ENCODE peak calls at places on chromosomes 4 and X, in nine cellular contexts. K, R, C, P, M, I, W, D and B are unnamed samples.
A peak's percentile ranks its signal among the peaks of the same experiment; 100 is the strongest.

GRCh38 chr4:185247151-185247550 is 37.8 kb downstream of the SNX25 start:
- DNase-seq in K (no peak), R (no peak), C (no peak), P (no peak), M (peak; percentile 50), I (no peak), W (no peak), D (no peak), B (no peak)

GRCh38 chr4:622996-623913 is 2.1 kb upstream of the PDE6B start:
- DNase-seq in K (no peak), R (no peak), C (no peak), P (no peak), M (no peak), I (no peak), W (no peak), D (no peak), B (no peak)

GRCh38 chr4:128341634-128342033 is 54.0 kb upstream of the PGRMC2 start:
- DNase-seq in K (no peak), R (no peak), C (no peak), P (no peak), M (no peak), I (no peak), W (no peak), D (no peak), B (no peak)

GRCh38 chr4:126776361-126776760 is 856.4 kb upstream of the INTU start:
- DNase-seq in K (peak; percentile 45), R (no peak), C (no peak), P (no peak), M (no peak), I (no peak), W (no peak), D (no peak), B (no peak)

GRCh38 chr4:2400841-2401609 is 17.4 kb downstream of the ZFYVE28 start:
- DNase-seq in K (no peak), R (no peak), C (no peak), P (no peak), M (no peak), I (peak; percentile 68), W (no peak), D (no peak), B (no peak)

GRCh38 chr4:83771113-83771705 is 235.3 kb downstream of the GPAT3 start:
- DNase-seq in K (peak; percentile 65), R (peak; percentile 29), C (peak; percentile 40), P (no peak), M (peak; percentile 74), I (peak; percentile 33), W (peak; percentile 62), D (no peak), B (peak; percentile 10)

GRCh38 chr4:57080781-57081650 is 29.2 kb downstream of the IGFBP7 start:
- DNase-seq in K (peak; percentile 95), R (peak; percentile 95), C (peak; percentile 98), P (no peak), M (peak; percentile 96), I (no peak), W (peak; percentile 9), D (peak; percentile 20), B (no peak)

GRCh38 chr4:88283661-88284377 is 542 bp downstream of the PPM1K start:
- DNase-seq in K (peak; percentile 77), R (no peak), C (no peak), P (peak; percentile 27), M (no peak), I (peak; percentile 78), W (peak; percentile 64), D (peak; percentile 53), B (no peak)

GRCh38 chr4:3836041-3836801 is 70.0 kb downstream of the ADRA2C start:
- DNase-seq in K (no peak), R (no peak), C (no peak), P (no peak), M (no peak), I (peak; percentile 3), W (no peak), D (no peak), B (no peak)

GRCh38 chr4:57098945-57099344 is 11.2 kb downstream of the IGFBP7 start:
- DNase-seq in K (peak; percentile 91), R (peak; percentile 88), C (no peak), P (no peak), M (peak; percentile 90), I (no peak), W (no peak), D (no peak), B (peak; percentile 57)

GRCh38 chrX:96102997-96103396 is 581.6 kb upstream of the DIAPH2 start:
- DNase-seq in K (no peak), R (peak; percentile 19), C (no peak), P (no peak), M (no peak), I (no peak), W (no peak), D (no peak), B (no peak)

GRCh38 chr4:95506264-95506663 is 42.5 kb downstream of the UNC5C start:
- DNase-seq in K (peak; percentile 67), R (peak; percentile 59), C (peak; percentile 80), P (no peak), M (peak; percentile 64), I (no peak), W (no peak), D (no peak), B (no peak)

GRCh38 chrX:36869457-36869856 is 138.7 kb upstream of the FAM47C start:
- DNase-seq in K (no peak), R (no peak), C (no peak), P (no peak), M (no peak), I (no peak), W (no peak), D (no peak), B (no peak)

GRCh38 chrX:36868592-36868991 is 139.6 kb upstream of the FAM47C start:
- DNase-seq in K (no peak), R (no peak), C (no peak), P (no peak), M (no peak), I (no peak), W (no peak), D (no peak), B (no peak)

DNA sequence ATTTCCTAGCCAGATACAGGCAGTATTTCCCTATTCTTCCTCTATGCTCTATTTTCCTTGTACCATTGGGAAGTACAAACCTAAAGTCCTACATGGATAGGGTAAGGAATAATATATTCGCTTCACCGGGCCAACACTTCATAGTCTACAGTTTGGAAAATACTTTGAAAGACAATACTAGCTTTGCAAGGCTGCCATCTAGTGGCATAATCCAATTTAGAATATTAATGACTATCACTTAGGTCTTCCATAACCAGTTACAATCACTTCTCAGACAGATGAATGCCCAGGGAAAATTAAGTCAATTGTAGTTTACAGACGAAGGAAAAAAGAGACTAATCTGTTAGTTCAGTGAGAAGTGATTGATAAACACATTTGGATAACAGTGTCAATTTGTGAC is 141.0 kb upstream of the FAM47C start:
- DNase-seq in K (peak; percentile 27), R (peak; percentile 34), C (peak; percentile 2), P (no peak), M (peak; percentile 29), I (no peak), W (peak; percentile 4), D (peak; percentile 4), B (no peak)
- TF ChIP-seq CTCF in K (peak; percentile 36), R (peak; percentile 31), C (peak; percentile 58), P (peak; percentile 31), M (peak; percentile 3), I (peak; percentile 33), W (peak; percentile 20), D (peak; percentile 56), B (peak; percentile 51)

DNA sequence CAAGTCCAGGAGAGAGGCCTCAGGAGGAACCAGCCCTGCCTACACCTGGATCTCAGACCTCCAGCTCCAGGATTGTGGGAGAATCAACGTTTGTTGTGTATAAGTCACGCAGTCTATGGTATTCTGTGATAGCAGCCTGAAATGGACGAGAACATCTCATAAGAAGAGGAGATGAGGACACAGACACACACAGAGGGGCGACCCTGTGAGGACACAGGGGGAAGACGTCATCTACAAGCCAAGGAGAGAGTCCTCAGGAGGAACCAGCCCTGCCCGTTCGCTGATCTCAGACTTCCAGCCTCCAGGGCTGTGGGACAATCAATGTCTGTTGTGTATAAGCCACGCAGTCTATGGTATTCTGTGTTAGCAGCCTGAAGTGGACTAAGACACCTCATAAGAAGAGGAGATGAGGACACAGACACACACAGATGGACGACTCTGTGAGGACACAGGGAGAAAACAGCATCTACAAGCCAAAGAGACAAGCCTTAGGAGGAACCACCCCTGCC is 20.3 kb downstream of the P2RY8 start:
- DNase-seq in K (no peak), R (no peak), C (no peak), P (no peak), M (no peak), I (no peak), W (no peak), D (no peak), B (no peak)
- TF ChIP-seq CTCF in K (no peak), R (no peak), C (no peak), P (no peak), M (no peak), I (no peak), W (no peak), D (no peak), B (no peak)

DNA sequence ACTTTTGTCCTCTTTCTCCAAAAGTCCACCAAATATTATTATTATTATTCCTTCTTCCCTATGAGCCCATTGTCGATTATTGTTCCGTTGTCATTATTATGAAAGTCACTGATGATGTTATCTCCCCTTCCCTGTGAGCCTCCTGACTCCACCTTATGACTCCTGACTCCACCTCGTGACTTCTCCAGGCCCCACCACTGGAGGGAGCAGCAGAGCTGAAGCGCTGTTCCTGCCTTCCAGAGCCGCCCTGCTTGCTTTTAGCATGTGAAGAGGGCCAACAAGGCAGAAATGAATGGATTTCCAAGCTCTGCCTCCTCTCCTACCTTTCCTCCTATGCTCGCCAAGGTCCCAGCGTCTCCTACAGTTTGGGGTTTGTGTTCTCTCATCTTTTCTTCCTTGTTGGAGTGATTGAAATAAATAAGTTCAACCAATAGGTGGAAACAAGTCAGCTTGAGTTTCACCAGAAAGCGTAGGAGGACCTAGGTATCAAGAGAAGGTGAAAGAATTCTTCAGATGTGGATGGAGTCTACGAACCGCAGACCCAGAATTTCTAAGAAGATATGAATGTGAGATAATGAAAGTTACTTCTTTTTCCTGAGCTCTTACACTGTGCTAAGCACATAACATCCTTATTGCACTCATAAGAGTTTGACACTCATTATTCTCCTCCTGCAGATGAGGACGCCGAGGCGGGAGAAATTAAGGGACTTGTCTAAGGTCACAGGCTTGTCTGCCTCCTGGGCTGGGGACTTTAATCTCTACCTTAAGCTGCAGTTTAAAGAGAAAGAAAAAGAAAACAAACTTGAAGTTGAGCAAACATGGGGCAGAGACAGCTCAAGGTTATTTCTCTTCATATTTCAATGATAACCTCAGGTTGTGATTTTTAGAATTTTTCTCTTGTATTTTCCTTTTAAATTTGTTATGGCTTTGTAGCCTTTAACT is 26.1 kb downstream of the IGSF1 start:
- DNase-seq in K (no peak), R (peak; percentile 0), C (no peak), P (no peak), M (no peak), I (peak; percentile 58), W (peak; percentile 55), D (no peak), B (no peak)
- TF ChIP-seq CTCF in K (no peak), R (peak; percentile 2), C (no peak), P (no peak), M (no peak), I (peak; percentile 12), W (no peak), D (no peak), B (no peak)

DNA sequence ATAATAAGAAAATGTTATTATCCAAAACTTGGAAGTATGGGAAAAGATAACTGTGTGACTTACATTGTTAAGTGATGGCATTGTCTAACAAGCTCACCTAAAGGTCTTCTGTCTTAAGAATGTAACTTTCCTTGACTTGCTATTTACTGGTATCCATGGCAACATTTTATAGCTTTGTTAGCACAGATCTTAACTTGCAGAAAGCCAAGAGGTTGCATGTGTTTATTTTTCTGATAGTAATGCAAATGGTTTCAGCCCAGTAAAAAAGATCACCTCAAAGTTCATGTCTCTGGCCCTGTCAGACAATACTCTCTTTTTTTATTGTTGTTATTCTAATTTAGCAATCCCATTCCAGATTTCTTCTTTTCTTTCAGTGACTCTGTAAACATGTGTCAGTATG is 425.3 kb downstream of the SPRY1 start:
- DNase-seq in K (peak; percentile 44), R (peak; percentile 38), C (peak; percentile 61), P (no peak), M (peak; percentile 45), I (no peak), W (no peak), D (no peak), B (no peak)
- TF ChIP-seq CTCF in K (no peak), R (no peak), C (no peak), P (no peak), M (no peak), I (no peak), W (no peak), D (no peak), B (no peak)